ENCODE peak calls at places on chromosome X, in four cellular contexts. J, G, R and S are unnamed samples.

GRCh38 chrX:56248492-56248891 is 16.3 kb downstream of the KLF8 start:
- DNase-seq in J (peak), R (peak), G (peak), S (peak)

GRCh38 chrX:110050386-110050785 is 47.5 kb downstream of the TMEM164 start:
- DNase-seq in R (no peak), J (no peak), G (no peak), S (no peak)

GRCh38 chrX:38166478-38167083 is 54.1 kb downstream of the SRPX start:
- DNase-seq in G (no peak), J (peak), R (peak), S (peak)

GRCh38 chrX:103533428-103534216 is 14.3 kb upstream of the RAB40A start:
- DNase-seq in G (peak), J (peak), R (peak), S (peak)

GRCh38 chrX:37349131-37350033 is at the start of gene PRRG1:
- DNase-seq in G (peak), J (peak), R (peak), S (peak)

GRCh38 chrX:13110427-13111324 is 66.3 kb upstream of the FAM9C start:
- DNase-seq in R (peak), J (peak), G (peak), S (peak)

GRCh38 chrX:154774622-154775021 is 12.0 kb downstream of the DKC1 start:
- DNase-seq in R (no peak), J (no peak), G (no peak), S (no peak)

GRCh38 chrX:151725338-151725614 is 9.3 kb upstream of the CNGA2 start:
- DNase-seq in R (no peak), G (no peak), J (no peak), S (no peak)

GRCh38 chrX:27767387-27767786 is 40.4 kb upstream of the MAGEB10 start:
- DNase-seq in R (no peak), G (no peak), J (peak), S (no peak)

GRCh38 chrX:133670394-133670793 is 255.1 kb upstream of the GPC4 start:
- DNase-seq in R (peak), G (no peak), J (peak), S (peak)

GRCh38 chrX:144219035-144219434 is 335.2 kb downstream of the UBE2NL start:
- DNase-seq in G (no peak), R (no peak), J (no peak), S (no peak)

GRCh38 chrX:63250253-63250868 is 100.8 kb downstream of the SPIN4 start:
- DNase-seq in G (peak), R (peak), J (peak), S (peak)

GRCh38 chrX:111040377-111041017 is 55.5 kb upstream of the PAK3 start:
- DNase-seq in G (no peak), J (peak), R (no peak), S (no peak)

GRCh38 chrX:11787564-11787963 is 29.5 kb downstream of the MSL3 start:
- DNase-seq in J (peak), G (peak), R (peak), S (peak)

GRCh38 chrX:148530464-148531077 is 30.2 kb downstream of the AFF2 start:
- DNase-seq in J (peak), G (no peak), R (peak), S (peak)

GRCh38 chrX:70030242-70030823 is 19.4 kb downstream of the AWAT2 start:
- DNase-seq in G (peak), J (peak), R (peak), S (peak)

GRCh38 chrX:136880003-136880451 is 498 bp downstream of the RBMX start:
- DNase-seq in J (peak), R (peak), G (peak), S (no peak)

GRCh38 chrX:48025561-48025960 is 18.8 kb downstream of the SPACA5 start:
- DNase-seq in G (peak), R (peak), J (peak), S (peak)

GRCh38 chrX:43552703-43553102 is 103.4 kb upstream of the MAOA start:
- DNase-seq in R (no peak), J (no peak), G (no peak), S (no peak)

GRCh38 chrX:1537031-1537715 is at the start of gene P2RY8:
- DNase-seq in G (peak), J (peak), R (peak), S (peak)